ENCODE peak calls at places on chromosome 6, in six cellular contexts. Q, N, I, U, W and Y are unnamed samples.

GRCh38 chr6:14275493-14275851 is 157.9 kb downstream of the CD83 start:
- DNase-seq in Q (no peak), N (no peak), U (no peak), W (no peak), I (no peak), Y (no peak)

GRCh38 chr6:129281173-129281796 is 398.3 kb downstream of the LAMA2 start:
- DNase-seq in Q (no peak), W (no peak), N (no peak), U (no peak), I (no peak), Y (no peak)

GRCh38 chr6:72977114-72977513 is 248.2 kb downstream of the KHDC1L start:
- DNase-seq in Q (no peak), U (no peak), N (no peak), W (no peak), I (no peak), Y (no peak)

GRCh38 chr6:79170915-79171314 is 63.6 kb downstream of the HMGN3 start:
- DNase-seq in Q (no peak), W (no peak), N (no peak), I (peak; percentile 51), U (no peak), Y (no peak)

GRCh38 chr6:27138837-27139752 is 108.4 kb upstream of the PRSS16 start:
- DNase-seq in N (peak; percentile 77), W (peak; percentile 51), I (no peak), U (no peak), Q (no peak), Y (peak; percentile 56)

GRCh38 chr6:157787080-157787479 is 36.0 kb upstream of the SNX9 start:
- DNase-seq in W (no peak), N (no peak), I (no peak), Q (no peak), U (no peak), Y (no peak)

GRCh38 chr6:56996401-56996800 is 41.5 kb downstream of the BEND6 start:
- DNase-seq in U (no peak), Q (no peak), N (no peak), I (no peak), W (no peak), Y (no peak)

GRCh38 chr6:138989098-138989983 is 1.3 kb upstream of the REPS1 start:
- DNase-seq in W (no peak), Q (no peak), I (no peak), N (no peak), U (no peak), Y (no peak)

GRCh38 chr6:142746524-142746923 is 198.5 kb downstream of the HIVEP2 start:
- DNase-seq in I (no peak), N (peak; percentile 59), Q (no peak), W (peak; percentile 32), U (no peak), Y (peak; percentile 38)

GRCh38 chr6:31057426-31058003 is 47.2 kb downstream of the MUC22 start:
- DNase-seq in W (no peak), U (no peak), Q (no peak), I (peak; percentile 59), N (no peak), Y (no peak)

GRCh38 chr6:32108094-32108627 is 977 bp downstream of the TNXB start:
- DNase-seq in I (peak; percentile 42), W (no peak), U (no peak), Q (no peak), N (no peak), Y (no peak)

GRCh38 chr6:64489760-64490159 is 854.2 kb downstream of the PHF3 start:
- DNase-seq in U (no peak), Q (no peak), N (no peak), W (no peak), I (no peak), Y (no peak)

GRCh38 chr6:43952746-43953145 is 174.5 kb downstream of the MRPL14 start:
- DNase-seq in U (no peak), Q (no peak), I (no peak), N (no peak), W (no peak), Y (no peak)

GRCh38 chr6:56719310-56719709 is 76.6 kb upstream of the DST start:
- DNase-seq in U (no peak), Q (no peak), I (no peak), W (no peak), N (no peak), Y (no peak)

GRCh38 chr6:159008656-159009288 is 8.8 kb upstream of the RSPH3 start:
- DNase-seq in W (no peak), I (peak; percentile 52), Q (no peak), U (no peak), N (no peak), Y (no peak)

GRCh38 chr6:82017316-82017715 is 230.2 kb downstream of the IBTK start:
- DNase-seq in N (no peak), W (no peak), U (no peak), Q (no peak), I (peak; percentile 80), Y (no peak)

GRCh38 chr6:106874481-106874880 is 100.0 kb downstream of the CD24 start:
- DNase-seq in N (no peak), I (no peak), W (no peak), Q (no peak), U (no peak), Y (no peak)

GRCh38 chr6:146851837-146852236 is 253.1 kb downstream of the ADGB start:
- DNase-seq in N (no peak), U (no peak), Q (no peak), W (no peak), I (no peak), Y (no peak)

GRCh38 chr6:150293423-150294280 is 75.2 kb upstream of the IYD start:
- DNase-seq in Q (no peak), I (peak; percentile 60), W (no peak), U (no peak), N (no peak), Y (no peak)

GRCh38 chr6:6891949-6892461 is 215.8 kb upstream of the RREB1 start:
- DNase-seq in U (peak; percentile 65), W (no peak), N (no peak), Q (no peak), I (peak; percentile 20), Y (no peak)

GRCh38 chr6:17904491-17905120 is 82.8 kb downstream of the KIF13A start:
- DNase-seq in W (no peak), I (no peak), U (no peak), N (no peak), Q (no peak), Y (no peak)

GRCh38 chr6:17900011-17900410 is 87.4 kb downstream of the KIF13A start:
- DNase-seq in U (no peak), Q (no peak), N (no peak), I (no peak), W (no peak), Y (no peak)

GRCh38 chr6:17902953-17903352 is 84.5 kb downstream of the KIF13A start:
- DNase-seq in N (no peak), U (no peak), Q (no peak), W (no peak), I (no peak), Y (no peak)

GRCh38 chr6:17899491-17899890 is 87.9 kb downstream of the KIF13A start:
- DNase-seq in U (no peak), W (no peak), I (no peak), Q (no peak), N (no peak), Y (no peak)

GRCh38 chr6:17901493-17901892 is 85.9 kb downstream of the KIF13A start:
- DNase-seq in U (no peak), Q (no peak), W (no peak), N (no peak), I (no peak), Y (no peak)
- TF ChIP-seq CTCF in U (no peak), Q (no peak), W (no peak), N (no peak), I (no peak), Y (no peak)

GRCh38 chr6:89536230-89536629 is 102.3 kb downstream of the LYRM2 start:
- DNase-seq in I (no peak), N (peak; percentile 18), Q (no peak), U (no peak), W (no peak), Y (peak; percentile 18)
- TF ChIP-seq CTCF in I (no peak), N (no peak), Q (no peak), U (no peak), W (no peak), Y (no peak)

DNA sequence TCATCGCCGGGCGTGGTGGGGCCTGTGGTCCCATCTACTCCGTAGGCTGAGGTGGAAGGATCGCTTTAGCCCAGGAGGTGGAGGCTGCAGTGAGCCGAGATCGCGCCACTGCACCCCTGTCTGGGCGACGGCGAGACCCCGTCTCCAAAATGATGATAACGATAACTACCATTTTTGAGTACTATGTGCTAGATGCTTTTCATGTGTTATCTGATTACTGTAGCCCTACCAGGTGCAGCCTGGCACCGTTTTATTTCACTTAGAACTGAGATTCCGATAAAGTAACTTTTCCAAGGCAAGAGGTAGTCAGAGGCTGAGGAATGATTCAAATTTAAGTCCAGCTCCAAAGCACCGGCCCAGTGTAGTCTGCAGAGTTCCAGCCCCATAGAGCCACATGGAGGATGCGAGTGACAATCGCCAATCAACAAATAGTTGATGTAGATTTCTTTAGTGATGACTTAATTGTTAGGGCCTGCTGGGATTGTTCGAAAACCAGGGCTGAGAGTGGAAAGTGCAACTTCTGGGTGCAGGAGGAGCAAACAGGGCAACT is 727 bp downstream of the ERMARD start:
- DNase-seq in U (no peak), Q (no peak), N (no peak), W (no peak), I (peak; percentile 3), Y (no peak)
- TF ChIP-seq CTCF in U (no peak), Q (no peak), N (no peak), W (no peak), I (no peak), Y (no peak)

GRCh38 chr6:3808759-3809514 is 40.2 kb upstream of the FAM50B start:
- DNase-seq in U (no peak), Q (no peak), N (no peak), I (peak; percentile 89), W (no peak), Y (no peak)

GRCh38 chr6:3804981-3805380 is 44.2 kb upstream of the FAM50B start:
- DNase-seq in N (no peak), Q (no peak), U (no peak), I (no peak), W (no peak), Y (no peak)

GRCh38 chr6:3808189-3808588 is 41.0 kb upstream of the FAM50B start:
- DNase-seq in W (no peak), Q (no peak), U (no peak), N (no peak), I (no peak), Y (no peak)

GRCh38 chr6:3805448-3806123 is 43.6 kb upstream of the FAM50B start:
- DNase-seq in Q (no peak), U (no peak), N (no peak), W (no peak), I (no peak), Y (no peak)

DNA sequence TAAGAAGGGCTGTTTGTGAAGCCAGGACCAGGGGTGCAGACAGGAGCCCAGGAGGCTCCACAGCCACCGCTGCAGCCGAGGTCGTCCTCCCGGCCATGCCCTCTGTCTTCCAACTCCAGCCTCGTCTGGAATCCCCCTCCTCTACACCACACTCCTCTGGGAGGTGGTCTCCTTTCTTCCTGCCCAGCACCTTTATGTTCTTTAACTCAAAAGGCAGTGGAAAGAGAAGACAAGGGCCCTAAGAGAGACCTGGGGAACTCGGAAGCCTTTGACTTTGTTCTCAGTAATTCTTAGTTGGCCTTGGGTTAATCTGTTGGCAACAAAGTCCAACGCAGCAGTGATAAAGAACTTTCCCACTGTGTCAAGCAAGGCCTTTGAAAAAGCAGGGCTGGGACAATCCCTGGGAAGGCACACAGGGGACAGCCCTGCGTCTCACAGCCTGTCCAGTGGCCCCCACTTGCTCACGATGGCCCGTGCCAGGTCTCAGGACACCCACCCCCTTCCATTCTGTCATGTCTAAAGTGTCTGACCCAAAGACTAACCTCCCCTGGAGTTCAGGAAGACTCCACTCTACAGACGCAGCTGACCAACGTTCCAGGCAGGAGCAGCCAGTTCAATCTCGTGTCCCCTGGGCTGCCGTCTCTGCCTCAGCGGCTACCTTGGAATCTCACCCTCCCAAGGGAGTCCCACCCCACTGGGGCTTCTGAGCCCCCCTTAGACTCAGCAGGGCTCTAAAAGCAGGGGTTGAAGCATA is 42.8 kb upstream of the FAM50B start:
- DNase-seq in I (no peak), U (no peak), Q (no peak), N (no peak), W (no peak), Y (no peak)
- TF ChIP-seq CTCF in I (no peak), U (no peak), Q (no peak), N (no peak), W (no peak), Y (no peak)